ENCODE peak calls at places on chromosomes 4 and X, in six cellular contexts. V is HTR-8/SVneo, F is HS-5, N is fibroblast of lung, W is SW 1271, B is NCI-H1105. O is an unnamed sample.

GRCh38 chr4:138259801-138260200 is 17.7 kb upstream of the SLC7A11 start:
- DNase-seq in W (peak), N (peak), V (peak), B (no peak), F (no peak), O (no peak)

GRCh38 chrX:18561020-18561419 is 110.9 kb downstream of the RS1 start:
- DNase-seq in F (no peak), B (no peak), V (no peak), N (no peak), W (no peak), O (no peak)

GRCh38 chr4:159655547-159655946 is 552.7 kb downstream of the RAPGEF2 start:
- DNase-seq in N (peak), F (peak), V (peak), W (peak), B (no peak), O (no peak)

GRCh38 chrX:145609951-145610511 is 207.6 kb upstream of the SLITRK2 start:
- DNase-seq in F (no peak), N (peak), W (peak), V (no peak), B (no peak), O (no peak)

GRCh38 chr4:24770111-24770584 is 25.2 kb upstream of the SOD3 start:
- DNase-seq in W (peak), F (peak), V (peak), B (no peak), N (peak), O (no peak)

GRCh38 chrX:44105228-44105913 is 132.2 kb upstream of the NDP start:
- DNase-seq in V (no peak), B (no peak), W (no peak), N (no peak), F (no peak), O (no peak)

GRCh38 chr4:98430708-98431403 is 169.7 kb downstream of the RAP1GDS1 start:
- DNase-seq in V (peak), N (peak), W (peak), F (peak), B (no peak), O (no peak)

GRCh38 chrX:44675364-44676024 is 132.8 kb upstream of the FUNDC1 start:
- DNase-seq in V (peak), B (peak), W (no peak), N (peak), F (peak), O (peak)

GRCh38 chr4:14912426-14912825 is 89.9 kb upstream of the CPEB2 start:
- DNase-seq in B (no peak), V (no peak), N (no peak), F (no peak), W (no peak), O (no peak)

GRCh38 chrX:2854918-2855317 is 26.2 kb downstream of the GYG2 start:
- DNase-seq in V (no peak), W (no peak), B (no peak), N (no peak), F (no peak), O (no peak)

GRCh38 chr4:28354874-28355273 is 1494.2 kb downstream of the STIM2 start:
- DNase-seq in F (no peak), B (no peak), N (no peak), W (no peak), V (no peak), O (peak)

GRCh38 chr4:30473225-30473624 is 246.9 kb upstream of the PCDH7 start:
- DNase-seq in B (no peak), V (no peak), W (no peak), F (no peak), N (no peak), O (no peak)

GRCh38 chr4:89538886-89539285 is 231.3 kb upstream of the GPRIN3 start:
- DNase-seq in W (no peak), N (no peak), V (no peak), F (no peak), B (no peak), O (no peak)